ENCODE peak calls at places on chromosomes 11 and 22, in nine cellular contexts. A is Panc1; K is aorta; J is colonic mucosa; P is effector memory CD4-positive, alpha-beta T cell; O is testis; B is stomach; C is pancreas; V is small intestine. N is an unnamed sample. For H3K4me1, the result is how much of the 10 kb centered on the place peaks cover.

GRCh38 chr11:61120865-61121831 is 18.9 kb downstream of the CD5 start:
- DNase-seq in A (no peak), K (peak), J (peak), P (no peak), O (peak), B (peak), C (no peak), V (peak), N (no peak)

GRCh38 chr11:30424851-30425250 is 101.9 kb downstream of the ARL14EP start:
- DNase-seq in A (no peak), K (no peak), J (no peak), P (no peak), O (no peak), B (no peak), C (no peak), V (no peak), N (no peak)

GRCh38 chr22:42062506-42063190 is 8.0 kb downstream of the NAGA start:
- DNase-seq in A (no peak), K (no peak), J (peak), P (no peak), O (no peak), B (no peak), C (no peak), V (no peak), N (no peak)

GRCh38 chr11:119785131-119785530 is 56.1 kb upstream of the NECTIN1 start:
- DNase-seq in A (no peak), K (peak), J (no peak), P (no peak), O (no peak), B (no peak), C (no peak), V (no peak), N (no peak)

GRCh38 chr11:44559207-44559943 is 6.1 kb upstream of the CD82 start:
- DNase-seq in A (no peak), K (peak), J (no peak), P (no peak), O (no peak), B (no peak), C (no peak), V (peak), N (no peak)

GRCh38 chr11:65719887-65720236 is 736 bp downstream of the RNASEH2C start:
- DNase-seq in A (no peak), K (peak), J (no peak), P (no peak), O (no peak), B (no peak), C (no peak), V (no peak), N (no peak)

GRCh38 chr22:23767673-23768548 is at the start of gene CHCHD10:
- DNase-seq in A (peak), K (peak), J (peak), P (peak), O (peak), B (peak), C (peak), V (peak), N (peak)

GRCh38 chr11:23536907-23537306 is 676.6 kb upstream of the CCDC179 start:
- DNase-seq in A (no peak), K (no peak), J (no peak), P (no peak), O (no peak), B (no peak), C (no peak), V (no peak), N (no peak)

GRCh38 chr11:976431-977160 is 50.9 kb downstream of the AP2A2 start:
- DNase-seq in A (no peak), K (no peak), J (no peak), P (no peak), O (peak), B (no peak), C (no peak), V (no peak), N (peak)

GRCh38 chr11:101466352-101466751 is 117.5 kb downstream of the TRPC6 start:
- DNase-seq in A (no peak), K (no peak), J (no peak), P (no peak), O (no peak), B (no peak), C (no peak), V (no peak), N (no peak)

GRCh38 chr22:50460942-50461341 is 13.9 kb downstream of the SBF1 start:
- DNase-seq in A (no peak), K (no peak), J (peak), P (no peak), O (no peak), B (peak), C (no peak), V (no peak), N (no peak)

GRCh38 chr11:8321876-8322275 is 58.2 kb upstream of the LMO1 start:
- DNase-seq in A (no peak), K (peak), J (no peak), P (no peak), O (no peak), B (no peak), C (no peak), V (no peak), N (no peak)

GRCh38 chr11:111635706-111636045 is 33.4 kb downstream of the SIK2 start:
- DNase-seq in A (no peak), K (no peak), J (no peak), P (no peak), O (peak), B (no peak), C (peak), V (peak), N (peak)

GRCh38 chr11:88377151-88377550 is 39.6 kb upstream of the CTSC start:
- DNase-seq in A (no peak), K (no peak), J (no peak), P (no peak), O (no peak), B (no peak), C (no peak), V (no peak), N (no peak)

GRCh38 chr11:76978818-76979217 is 55.4 kb upstream of the B3GNT6 start:
- DNase-seq in A (no peak), K (no peak), J (no peak), P (no peak), O (no peak), B (no peak), C (no peak), V (no peak), N (no peak)

GRCh38 chr11:110093407-110094297 is 460 bp downstream of the ZC3H12C start:
- DNase-seq in A (no peak), K (peak), J (peak), P (no peak), O (peak), B (peak), C (peak), V (peak), N (peak)

GRCh38 chr11:12569499-12570040 is 104.7 kb upstream of the TEAD1 start:
- DNase-seq in A (no peak), K (no peak), J (no peak), P (no peak), O (no peak), B (no peak), C (no peak), V (no peak), N (no peak)

GRCh38 chr11:115334932-115335788 is 169.1 kb downstream of the CADM1 start:
- DNase-seq in A (no peak), K (no peak), J (no peak), P (no peak), O (no peak), B (no peak), C (no peak), V (peak), N (no peak)

GRCh38 chr22:44352378-44353062 is 39.8 kb upstream of the SHISAL1 start:
- DNase-seq in A (no peak), K (peak), J (no peak), P (no peak), O (no peak), B (no peak), C (no peak), V (no peak), N (no peak)

GRCh38 chr22:44351685-44352377 is 39.1 kb upstream of the SHISAL1 start:
- DNase-seq in A (no peak), K (peak), J (no peak), P (no peak), O (peak), B (no peak), C (no peak), V (no peak), N (no peak)

GRCh38 chr22:44355688-44356070 is 42.9 kb upstream of the SHISAL1 start:
- DNase-seq in A (no peak), K (peak), J (no peak), P (no peak), O (no peak), B (no peak), C (no peak), V (no peak), N (no peak)

GRCh38 chr22:44353063-44353440 is 40.3 kb upstream of the SHISAL1 start:
- DNase-seq in A (no peak), K (peak), J (no peak), P (no peak), O (no peak), B (no peak), C (no peak), V (no peak), N (no peak)

DNA sequence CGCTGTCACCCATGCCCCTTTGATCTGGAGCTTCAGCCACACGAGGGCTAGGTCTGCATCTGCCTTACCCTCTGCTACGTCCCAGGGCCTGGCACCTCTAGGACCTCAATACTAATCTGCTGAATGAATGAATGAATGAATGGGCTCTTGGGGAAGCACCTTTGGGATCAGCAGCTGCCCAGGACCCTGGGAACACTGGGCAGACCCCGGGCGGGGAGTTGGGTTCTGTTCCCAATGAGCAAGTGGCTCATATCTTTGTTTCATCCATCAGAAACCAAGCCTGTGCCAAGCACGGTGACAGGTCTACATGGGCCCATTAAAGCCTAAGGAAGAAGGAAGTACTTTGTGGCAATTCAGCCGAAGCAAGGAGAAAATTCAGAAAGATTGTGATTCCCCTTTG is 41.5 kb upstream of the SHISAL1 start:
- DNase-seq in A (no peak), K (peak), J (no peak), P (no peak), O (no peak), B (no peak), C (no peak), V (no peak), N (no peak)
- H3K4me1 ChIP-seq in A (under half), K (under half), J (under half), P (under half), O (under half), B (under half), C (under half), V (under half), N (under half)

DNA sequence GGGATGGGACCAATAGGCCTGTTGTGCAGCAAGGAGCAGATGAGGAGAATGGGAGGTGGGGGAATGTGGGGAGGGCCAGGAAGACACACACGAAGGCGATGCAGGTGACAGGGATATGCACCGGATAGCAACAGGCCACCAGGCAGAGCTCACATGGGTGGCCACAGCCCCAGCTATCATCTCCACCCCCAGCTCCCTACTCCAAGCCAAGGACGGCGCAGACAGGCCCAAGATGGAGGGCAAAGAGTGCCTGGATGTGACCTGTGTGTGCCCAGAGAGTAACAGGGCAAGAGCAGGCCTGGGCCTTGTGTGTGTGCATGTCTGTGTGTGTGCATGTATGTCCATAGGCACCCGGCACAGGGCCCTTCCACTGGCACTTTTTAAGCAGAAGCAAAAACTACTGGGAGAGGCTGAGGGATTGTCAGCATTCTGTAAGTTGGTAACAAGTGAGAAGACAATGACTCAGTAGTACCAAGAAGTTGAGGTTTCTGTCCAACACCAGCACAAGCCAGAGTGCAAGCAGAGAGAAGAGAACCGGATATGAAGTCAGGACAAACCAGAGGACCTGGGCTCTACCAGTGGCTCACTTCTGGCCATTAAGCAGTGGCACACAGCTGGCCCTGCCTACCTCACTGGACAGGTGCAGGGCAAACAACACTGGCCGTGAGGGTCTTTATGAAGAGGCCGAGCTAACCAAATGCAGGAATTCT is 36.4 kb downstream of the NRXN2 start:
- DNase-seq in A (no peak), K (no peak), J (no peak), P (no peak), O (no peak), B (no peak), C (no peak), V (no peak), N (no peak)
- H3K4me1 ChIP-seq in A (under half), K (under half), J (under half), P (under half), O (under half), B (under half), C (under half), V (under half), N (under half)

GRCh38 chr22:37501176-37501609 is 15.0 kb upstream of the MFNG start:
- DNase-seq in A (no peak), K (no peak), J (peak), P (no peak), O (no peak), B (no peak), C (no peak), V (peak), N (no peak)
- H3K4me1 ChIP-seq in A (half or more), K (under half), J (under half), P (under half), O (half or more), B (half or more), C (under half), V (under half), N (under half)

GRCh38 chr11:122746611-122747305 is 91.2 kb downstream of the UBASH3B start:
- DNase-seq in A (no peak), K (no peak), J (no peak), P (no peak), O (no peak), B (no peak), C (no peak), V (no peak), N (no peak)
- H3K4me1 ChIP-seq in A (under half), K (under half), J (under half), P (half or more), O (under half), B (under half), C (under half), V (under half), N (under half)

DNA sequence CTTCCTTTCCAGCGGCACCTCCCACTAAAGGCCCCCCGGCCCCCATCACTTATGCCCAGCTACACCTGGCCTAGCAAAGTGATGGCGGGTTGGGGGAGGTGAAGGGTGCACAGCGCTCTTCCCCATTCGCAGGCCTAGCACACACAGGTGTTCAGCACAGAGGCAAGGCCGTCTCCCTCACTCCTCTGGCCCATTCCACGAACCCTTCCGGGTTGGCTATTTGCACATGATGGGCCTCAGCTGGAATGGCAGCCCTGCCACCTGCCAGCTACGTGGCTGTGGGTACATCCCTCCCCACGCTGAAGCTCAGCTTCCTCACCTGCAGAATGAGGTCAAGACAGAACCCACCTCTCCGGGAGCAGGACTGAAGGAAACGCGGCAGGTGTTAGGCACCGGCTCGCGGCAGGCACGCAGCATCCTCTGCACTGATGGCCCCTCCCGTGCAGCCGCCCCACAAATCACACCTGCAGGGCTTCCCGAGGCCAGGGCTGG is 4.8 kb downstream of the KIAA0930 start:
- DNase-seq in A (no peak), K (peak), J (no peak), P (no peak), O (no peak), B (no peak), C (no peak), V (no peak), N (no peak)
- H3K4me1 ChIP-seq in A (under half), K (under half), J (under half), P (under half), O (under half), B (under half), C (under half), V (under half), N (under half)

GRCh38 chr11:63839508-63840355 is 822 bp downstream of the MARK2 start:
- DNase-seq in A (no peak), K (peak), J (peak), P (no peak), O (peak), B (peak), C (peak), V (peak), N (no peak)
- H3K4me1 ChIP-seq in A (under half), K (under half), J (under half), P (under half), O (under half), B (half or more), C (under half), V (under half), N (under half)

GRCh38 chr22:17946691-17947367 is 77.5 kb downstream of the MICAL3 start:
- DNase-seq in A (no peak), K (no peak), J (no peak), P (no peak), O (no peak), B (peak), C (no peak), V (no peak), N (no peak)
- H3K4me1 ChIP-seq in A (under half), K (under half), J (under half), P (under half), O (under half), B (half or more), C (under half), V (under half), N (half or more)

GRCh38 chr11:62554377-62554776 is 7.8 kb upstream of the AHNAK start:
- DNase-seq in A (no peak), K (no peak), J (peak), P (no peak), O (no peak), B (no peak), C (no peak), V (no peak), N (peak)
- H3K4me1 ChIP-seq in A (half or more), K (under half), J (half or more), P (half or more), O (half or more), B (half or more), C (under half), V (under half), N (half or more)

N was measured in gastrocnemius medialis.